ENCODE peak calls at places on chromosomes 13 and 19, in five cellular contexts. S is nephron progenitor cell, Y is hepatocyte, R is endodermal cell, T is astrocyte of the cerebellum. J is an unnamed sample.

GRCh38 chr13:22451345-22451744 is 729.4 kb upstream of the SGCG start:
- DNase-seq in S (peak; percentile 14), Y (peak; percentile 13), R (no peak), T (peak; percentile 8), J (no peak)

GRCh38 chr13:26021516-26021915 is 30.3 kb downstream of the SHISA2 start:
- DNase-seq in S (no peak), Y (no peak), R (no peak), T (no peak), J (no peak)

GRCh38 chr13:111371211-111371610 is 50.8 kb downstream of the TEX29 start:
- DNase-seq in S (no peak), Y (peak; percentile 39), R (no peak), T (no peak), J (no peak)

GRCh38 chr13:56457535-56458200 is 683.0 kb upstream of the PRR20A start:
- DNase-seq in S (no peak), Y (no peak), R (no peak), T (no peak), J (no peak)

GRCh38 chr19:35040826-35041547 is 534 bp upstream of the HPN start:
- DNase-seq in S (peak; percentile 73), Y (peak; percentile 89), R (peak; percentile 92), T (no peak), J (no peak)

GRCh38 chr19:45075215-45076028 is 856 bp downstream of the ZNF296 start:
- DNase-seq in S (peak; percentile 28), Y (peak; percentile 77), R (peak; percentile 88), T (no peak), J (no peak)

GRCh38 chr19:29247051-29247450 is 34.1 kb upstream of the UQCRFS1 start:
- DNase-seq in S (no peak), Y (no peak), R (no peak), T (no peak), J (no peak)

GRCh38 chr19:10660346-10660745 is 6.2 kb downstream of the ILF3 start:
- DNase-seq in S (no peak), Y (no peak), R (no peak), T (no peak), J (no peak)

GRCh38 chr13:105920375-105920774 is 615.1 kb downstream of the EFNB2 start:
- DNase-seq in S (no peak), Y (peak; percentile 44), R (no peak), T (no peak), J (peak; percentile 56)

GRCh38 chr19:39825093-39825463 is 8.9 kb downstream of the DYRK1B start:
- DNase-seq in S (no peak), Y (no peak), R (no peak), T (no peak), J (no peak)

GRCh38 chr13:111604087-111604486 is 283.6 kb downstream of the TEX29 start:
- DNase-seq in S (no peak), Y (no peak), R (peak; percentile 73), T (no peak), J (no peak)

GRCh38 chr13:48457578-48458242 is 44.8 kb upstream of the LPAR6 start:
- DNase-seq in S (no peak), Y (no peak), R (no peak), T (no peak), J (no peak)

GRCh38 chr19:32652893-32653625 is 21.9 kb downstream of the ANKRD27 start:
- DNase-seq in S (no peak), Y (peak; percentile 55), R (no peak), T (peak; percentile 66), J (peak; percentile 20)

GRCh38 chr19:345320-345879 is 804 bp upstream of the MIER2 start:
- DNase-seq in S (no peak), Y (no peak), R (no peak), T (no peak), J (no peak)

GRCh38 chr13:113528101-113528797 is 37.7 kb upstream of the DCUN1D2 start:
- DNase-seq in S (no peak), Y (no peak), R (no peak), T (no peak), J (no peak)

GRCh38 chr19:28519950-28520861 is 692.7 kb downstream of the UQCRFS1 start:
- DNase-seq in S (peak; percentile 43), Y (no peak), R (no peak), T (peak; percentile 19), J (no peak)

GRCh38 chr13:98571955-98572662 is 4.8 kb downstream of the STK24 start:
- DNase-seq in S (no peak), Y (peak; percentile 42), R (no peak), T (no peak), J (no peak)

GRCh38 chr19:49361438-49362047 is 673 bp downstream of the TEAD2 start:
- DNase-seq in S (peak; percentile 83), Y (peak; percentile 94), R (peak; percentile 90), T (peak; percentile 53), J (no peak)

GRCh38 chr13:49580980-49581680 is 4.2 kb downstream of the RCBTB1 start:
- DNase-seq in S (no peak), Y (no peak), R (no peak), T (no peak), J (no peak)

GRCh38 chr19:45265375-45265774 is 14.3 kb downstream of the MARK4 start:
- DNase-seq in S (no peak), Y (no peak), R (no peak), T (no peak), J (no peak)

GRCh38 chr13:59744747-59745394 is 418.9 kb downstream of the DIAPH3 start:
- DNase-seq in S (no peak), Y (no peak), R (no peak), T (no peak), J (no peak)

GRCh38 chr13:80109313-80109712 is 231.6 kb downstream of the SPRY2 start:
- DNase-seq in S (no peak), Y (no peak), R (no peak), T (no peak), J (no peak)

GRCh38 chr19:1206063-1206732 is 620 bp downstream of the STK11 start:
- DNase-seq in S (no peak), Y (peak; percentile 31), R (peak; percentile 51), T (no peak), J (no peak)

GRCh38 chr19:44993926-44994537 is 7.2 kb upstream of the RELB start:
- DNase-seq in S (no peak), Y (no peak), R (no peak), T (no peak), J (no peak)

GRCh38 chr13:56861472-56861871 is 279.2 kb upstream of the PRR20A start:
- DNase-seq in S (no peak), Y (no peak), R (no peak), T (no peak), J (no peak)

GRCh38 chr13:59687028-59687427 is 476.7 kb downstream of the DIAPH3 start:
- DNase-seq in S (no peak), Y (no peak), R (no peak), T (no peak), J (no peak)

GRCh38 chr13:46492946-46493345 is 60.0 kb upstream of the LRCH1 start:
- DNase-seq in S (peak; percentile 14), Y (peak; percentile 70), R (no peak), T (peak; percentile 49), J (no peak)

GRCh38 chr13:51923983-51924539 is 62.3 kb downstream of the CCDC70 start:
- DNase-seq in S (no peak), Y (no peak), R (peak; percentile 75), T (no peak), J (no peak)
- TF ChIP-seq CTCF in S (peak; percentile 25), Y (no peak), R (peak; percentile 70), T (peak; percentile 41), J (peak; percentile 50)

DNA sequence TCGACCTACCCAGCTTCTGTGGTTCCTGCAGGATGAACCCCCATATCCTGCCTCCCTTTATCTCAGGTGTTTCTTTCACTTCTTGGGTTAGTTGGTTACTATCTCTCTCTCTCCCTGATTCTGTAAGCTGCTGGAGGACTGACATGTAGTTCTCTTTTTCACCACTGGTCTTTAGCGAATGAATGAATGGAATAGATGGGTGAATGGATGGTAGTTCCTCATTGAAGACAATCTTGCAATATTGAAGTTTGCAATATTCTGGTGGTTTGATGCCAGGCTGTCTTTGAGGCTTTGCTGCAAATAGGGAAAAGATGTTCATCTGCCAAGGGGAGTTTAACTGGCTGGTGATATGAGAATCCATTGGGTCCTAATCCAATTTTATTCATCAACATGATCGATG is 120.2 kb downstream of the UBL3 start:
- DNase-seq in S (no peak), Y (no peak), R (no peak), T (no peak), J (no peak)
- TF ChIP-seq CTCF in S (no peak), Y (no peak), R (peak; percentile 58), T (no peak), J (peak; percentile 18)

DNA sequence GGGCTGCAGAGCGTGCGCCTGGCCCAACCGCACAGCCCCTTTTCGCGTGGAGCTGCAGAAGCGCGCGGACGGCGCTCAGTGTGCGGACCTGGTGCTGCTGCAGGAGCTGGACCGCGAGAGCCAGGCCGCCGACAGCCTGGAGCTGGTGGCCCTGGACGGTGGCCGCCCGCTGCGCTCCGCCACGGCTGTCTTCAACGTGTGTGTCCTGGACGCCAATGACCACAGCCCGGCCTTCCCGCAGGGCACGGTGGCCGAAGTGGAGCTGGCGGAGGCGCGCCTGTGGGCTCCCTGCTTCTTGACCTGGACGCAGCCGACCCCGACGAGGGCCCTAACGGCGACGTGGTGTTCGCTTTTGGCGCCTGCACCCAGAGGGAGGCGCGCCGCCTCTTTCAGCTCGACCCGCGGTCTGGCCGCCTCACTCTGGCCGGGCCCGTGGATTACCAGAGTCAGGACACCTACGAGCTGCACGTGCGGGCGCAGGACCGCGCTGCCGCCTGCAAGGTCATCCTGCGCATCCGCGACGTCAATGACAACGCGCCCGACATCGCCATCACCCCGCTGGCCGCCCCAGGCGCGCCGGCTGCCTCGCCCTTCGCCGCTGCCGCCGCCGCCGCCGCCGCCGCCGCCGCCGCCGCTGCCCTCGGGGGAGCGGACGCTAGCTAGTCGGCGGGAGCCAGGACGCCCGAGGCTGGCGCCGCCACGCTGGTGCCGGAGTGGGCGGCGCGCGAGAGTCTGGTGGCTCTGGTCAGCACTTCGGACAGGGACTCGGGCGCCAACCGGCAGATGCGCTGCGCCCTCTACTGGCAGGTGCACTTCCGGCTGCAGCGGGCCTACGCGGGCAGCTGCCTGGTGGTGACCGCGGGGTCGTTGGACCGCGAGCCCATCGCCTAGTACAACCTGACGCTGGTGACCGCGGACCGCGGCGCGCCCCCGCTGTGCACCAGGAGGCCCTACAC is 172.2 kb downstream of the OLFM4 start:
- DNase-seq in S (peak; percentile 94), Y (peak; percentile 89), R (peak; percentile 95), T (no peak), J (no peak)
- TF ChIP-seq CTCF in S (peak; percentile 81), Y (peak; percentile 86), R (peak; percentile 94), T (peak; percentile 43), J (peak; percentile 39)

GRCh38 chr19:11792942-11793341 is 5.4 kb upstream of the ZNF491 start:
- DNase-seq in S (no peak), Y (no peak), R (no peak), T (no peak), J (no peak)

GRCh38 chr19:11798391-11799296 is at the start of gene ZNF491:
- DNase-seq in S (peak; percentile 92), Y (peak; percentile 96), R (peak; percentile 98), T (peak; percentile 67), J (no peak)

DNA sequence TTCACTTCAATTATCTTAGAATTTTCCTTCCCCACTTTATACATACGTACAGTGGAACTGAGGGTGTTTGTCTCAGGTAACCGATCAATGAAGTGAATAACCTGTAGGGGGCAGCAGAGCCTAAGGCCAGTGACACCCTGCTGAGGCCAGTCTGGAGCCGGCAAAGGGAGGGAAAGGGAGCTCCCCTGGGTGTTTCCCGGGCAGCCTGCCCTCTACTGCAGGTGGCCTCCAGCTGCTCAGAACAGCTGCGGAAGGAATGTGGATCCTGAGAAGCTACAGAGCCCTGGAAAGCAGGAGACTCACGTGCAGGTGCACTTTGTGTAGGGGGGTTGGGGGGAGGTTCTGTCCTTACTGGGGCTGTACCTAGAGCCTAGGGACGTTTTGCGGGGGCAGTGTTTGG is 832 bp upstream of the ZNF491 start:
- DNase-seq in S (peak; percentile 79), Y (peak; percentile 95), R (peak; percentile 90), T (peak; percentile 23), J (no peak)
- TF ChIP-seq CTCF in S (peak; percentile 84), Y (peak; percentile 86), R (peak; percentile 90), T (peak; percentile 61), J (peak; percentile 92)

GRCh38 chr19:47848871-47849473 is 10.1 kb upstream of the TPRX2 start:
- DNase-seq in S (peak; percentile 67), Y (peak; percentile 51), R (peak; percentile 94), T (no peak), J (no peak)
- TF ChIP-seq CTCF in S (peak; percentile 69), Y (peak; percentile 58), R (peak; percentile 96), T (peak; percentile 26), J (peak; percentile 54)